ENCODE peak calls at places on chromosome X, in nine cellular contexts. E is bronchial epithelial cell; J is suprapubic skin; I is AG09309; A is type B pancreatic cell; D is NCI-H2081; N is activated CD8-positive, alpha-beta T cell treated with anti-CD3 and anti-CD28 coated beads for 36 hours; G is mammary epithelial cell; X is ovary. O is an unnamed sample.

GRCh38 chrX:122770581-122770980 is 413.5 kb upstream of the GRIA3 start:
- DNase-seq in E (no peak), J (no peak), I (no peak), A (no peak), D (peak), N (no peak), G (no peak), X (no peak), O (no peak)

GRCh38 chrX:13898603-13899002 is 81.7 kb upstream of the GPM6B start:
- DNase-seq in E (peak), J (no peak), I (no peak), A (no peak), D (no peak), N (peak), G (peak), X (no peak), O (no peak)

GRCh38 chrX:26352891-26353430 is 137.0 kb downstream of the MAGEB5 start:
- DNase-seq in E (no peak), J (no peak), I (no peak), A (no peak), D (no peak), N (no peak), G (no peak), X (no peak), O (no peak)

GRCh38 chrX:21638311-21638710 is 19.8 kb downstream of the KLHL34 start:
- DNase-seq in E (peak), J (no peak), I (peak), A (no peak), D (no peak), N (no peak), G (peak), X (no peak), O (no peak)

GRCh38 chrX:79146552-79147390 is 2.3 kb downstream of the GPR174 start:
- DNase-seq in E (no peak), J (no peak), I (no peak), A (no peak), D (no peak), N (no peak), G (no peak), X (no peak), O (no peak)

GRCh38 chrX:69070949-69071650 is 94.2 kb downstream of the PJA1 start:
- DNase-seq in E (no peak), J (peak), I (no peak), A (no peak), D (no peak), N (no peak), G (no peak), X (no peak), O (no peak)

GRCh38 chrX:69038826-69039225 is 126.4 kb downstream of the PJA1 start:
- DNase-seq in E (no peak), J (no peak), I (no peak), A (no peak), D (no peak), N (no peak), G (no peak), X (no peak), O (no peak)

GRCh38 chrX:151722241-151722846 is 6.5 kb downstream of the FATE1 start:
- DNase-seq in E (peak), J (peak), I (no peak), A (no peak), D (no peak), N (no peak), G (no peak), X (peak), O (no peak)

GRCh38 chrX:650274-650673 is 19.7 kb downstream of the SHOX start:
- DNase-seq in E (no peak), J (peak), I (no peak), A (no peak), D (no peak), N (no peak), G (no peak), X (no peak), O (no peak)

GRCh38 chrX:51825432-51825831 is 68.0 kb upstream of the MAGED1 start:
- DNase-seq in E (no peak), J (no peak), I (no peak), A (no peak), D (no peak), N (no peak), G (peak), X (no peak), O (no peak)

GRCh38 chrX:151419748-151420147 is 22.7 kb downstream of the VMA21 start:
- DNase-seq in E (no peak), J (no peak), I (no peak), A (no peak), D (no peak), N (no peak), G (no peak), X (no peak), O (no peak)

O was measured in anterior cingulate cortex.